ENCODE peak calls at places on chromosomes 4 and X, in nine cellular contexts. One of them, this sample, is unnamed.

GRCh38 chr4:110195561-110196205 is 2.7 kb downstream of the ELOVL6 start:
- DNase-seq in NCI-H748 treated with DMSO at 0.1 percent for 48 hours: no peak
- DNase-seq in mesendoderm: peak
- DNase-seq in mucosa of gallbladder: no peak
- DNase-seq in cerebellum: peak
- DNase-seq in stimulated activated CD8-positive, alpha-beta memory T cell treated with anti-CD3 and anti-CD28 coated beads, Interleukin-15, amount 100 ng/mL, for 48 hours: no peak
- DNase-seq in IMR-90: peak
- DNase-seq in stimulated activated CD4-positive, alpha-beta T cell treated with anti-CD3 and anti-CD28 coated beads, Interleukin-1b, Interleukin-23, amount 100 ng/mL, for 24 hours: no peak
- DNase-seq in GM23338: no peak
- DNase-seq in this sample: no peak

GRCh38 chr4:187128971-187129370 is 405.3 kb upstream of the FAT1 start:
- DNase-seq in IMR-90: peak
- DNase-seq in mesendoderm: no peak
- DNase-seq in stimulated activated CD8-positive, alpha-beta memory T cell treated with anti-CD3 and anti-CD28 coated beads, Interleukin-15, amount 100 ng/mL, for 48 hours: no peak
- DNase-seq in NCI-H748 treated with DMSO at 0.1 percent for 48 hours: no peak
- DNase-seq in mucosa of gallbladder: no peak
- DNase-seq in cerebellum: no peak
- DNase-seq in GM23338: no peak
- DNase-seq in stimulated activated CD4-positive, alpha-beta T cell treated with anti-CD3 and anti-CD28 coated beads, Interleukin-1b, Interleukin-23, amount 100 ng/mL, for 24 hours: no peak
- DNase-seq in this sample: peak

GRCh38 chr4:156101571-156101970 is 147.9 kb upstream of the CTSO start:
- DNase-seq in IMR-90: peak
- DNase-seq in GM23338: no peak
- DNase-seq in stimulated activated CD8-positive, alpha-beta memory T cell treated with anti-CD3 and anti-CD28 coated beads, Interleukin-15, amount 100 ng/mL, for 48 hours: no peak
- DNase-seq in stimulated activated CD4-positive, alpha-beta T cell treated with anti-CD3 and anti-CD28 coated beads, Interleukin-1b, Interleukin-23, amount 100 ng/mL, for 24 hours: no peak
- DNase-seq in NCI-H748 treated with DMSO at 0.1 percent for 48 hours: no peak
- DNase-seq in mucosa of gallbladder: no peak
- DNase-seq in mesendoderm: no peak
- DNase-seq in cerebellum: no peak
- DNase-seq in this sample: no peak

GRCh38 chr4:45477311-45477733 is 646.5 kb downstream of the GABRG1 start:
- DNase-seq in cerebellum: no peak
- DNase-seq in stimulated activated CD8-positive, alpha-beta memory T cell treated with anti-CD3 and anti-CD28 coated beads, Interleukin-15, amount 100 ng/mL, for 48 hours: no peak
- DNase-seq in GM23338: no peak
- DNase-seq in NCI-H748 treated with DMSO at 0.1 percent for 48 hours: no peak
- DNase-seq in mesendoderm: no peak
- DNase-seq in IMR-90: no peak
- DNase-seq in mucosa of gallbladder: no peak
- DNase-seq in stimulated activated CD4-positive, alpha-beta T cell treated with anti-CD3 and anti-CD28 coated beads, Interleukin-1b, Interleukin-23, amount 100 ng/mL, for 24 hours: no peak
- DNase-seq in this sample: no peak

GRCh38 chr4:153345011-153345981 is 808 bp downstream of the MND1 start:
- DNase-seq in stimulated activated CD8-positive, alpha-beta memory T cell treated with anti-CD3 and anti-CD28 coated beads, Interleukin-15, amount 100 ng/mL, for 48 hours: peak
- DNase-seq in IMR-90: peak
- DNase-seq in mucosa of gallbladder: no peak
- DNase-seq in GM23338: peak
- DNase-seq in mesendoderm: peak
- DNase-seq in stimulated activated CD4-positive, alpha-beta T cell treated with anti-CD3 and anti-CD28 coated beads, Interleukin-1b, Interleukin-23, amount 100 ng/mL, for 24 hours: peak
- DNase-seq in NCI-H748 treated with DMSO at 0.1 percent for 48 hours: peak
- DNase-seq in cerebellum: peak
- DNase-seq in this sample: no peak

GRCh38 chr4:8847331-8847730 is 24.3 kb downstream of the HMX1 start:
- DNase-seq in IMR-90: no peak
- DNase-seq in NCI-H748 treated with DMSO at 0.1 percent for 48 hours: no peak
- DNase-seq in stimulated activated CD4-positive, alpha-beta T cell treated with anti-CD3 and anti-CD28 coated beads, Interleukin-1b, Interleukin-23, amount 100 ng/mL, for 24 hours: no peak
- DNase-seq in mucosa of gallbladder: no peak
- DNase-seq in mesendoderm: no peak
- DNase-seq in cerebellum: no peak
- DNase-seq in GM23338: no peak
- DNase-seq in stimulated activated CD8-positive, alpha-beta memory T cell treated with anti-CD3 and anti-CD28 coated beads, Interleukin-15, amount 100 ng/mL, for 48 hours: no peak
- DNase-seq in this sample: no peak

GRCh38 chr4:67542076-67542475 is 3.2 kb downstream of the CENPC start:
- DNase-seq in mucosa of gallbladder: no peak
- DNase-seq in IMR-90: no peak
- DNase-seq in stimulated activated CD8-positive, alpha-beta memory T cell treated with anti-CD3 and anti-CD28 coated beads, Interleukin-15, amount 100 ng/mL, for 48 hours: no peak
- DNase-seq in GM23338: no peak
- DNase-seq in stimulated activated CD4-positive, alpha-beta T cell treated with anti-CD3 and anti-CD28 coated beads, Interleukin-1b, Interleukin-23, amount 100 ng/mL, for 24 hours: no peak
- DNase-seq in NCI-H748 treated with DMSO at 0.1 percent for 48 hours: no peak
- DNase-seq in cerebellum: no peak
- DNase-seq in mesendoderm: no peak
- DNase-seq in this sample: no peak

GRCh38 chr4:6806924-6807676 is 24.6 kb downstream of the KIAA0232 start:
- DNase-seq in mucosa of gallbladder: no peak
- DNase-seq in GM23338: no peak
- DNase-seq in cerebellum: no peak
- DNase-seq in mesendoderm: no peak
- DNase-seq in IMR-90: peak
- DNase-seq in stimulated activated CD4-positive, alpha-beta T cell treated with anti-CD3 and anti-CD28 coated beads, Interleukin-1b, Interleukin-23, amount 100 ng/mL, for 24 hours: no peak
- DNase-seq in NCI-H748 treated with DMSO at 0.1 percent for 48 hours: no peak
- DNase-seq in stimulated activated CD8-positive, alpha-beta memory T cell treated with anti-CD3 and anti-CD28 coated beads, Interleukin-15, amount 100 ng/mL, for 48 hours: no peak
- DNase-seq in this sample: no peak

GRCh38 chr4:95318044-95318443 is 230.7 kb downstream of the UNC5C start:
- DNase-seq in NCI-H748 treated with DMSO at 0.1 percent for 48 hours: no peak
- DNase-seq in GM23338: no peak
- DNase-seq in cerebellum: no peak
- DNase-seq in mesendoderm: no peak
- DNase-seq in stimulated activated CD8-positive, alpha-beta memory T cell treated with anti-CD3 and anti-CD28 coated beads, Interleukin-15, amount 100 ng/mL, for 48 hours: no peak
- DNase-seq in stimulated activated CD4-positive, alpha-beta T cell treated with anti-CD3 and anti-CD28 coated beads, Interleukin-1b, Interleukin-23, amount 100 ng/mL, for 24 hours: no peak
- DNase-seq in IMR-90: no peak
- DNase-seq in mucosa of gallbladder: no peak
- DNase-seq in this sample: no peak

GRCh38 chr4:144831971-144832370 is 186.0 kb downstream of the HHIP start:
- DNase-seq in cerebellum: no peak
- DNase-seq in stimulated activated CD8-positive, alpha-beta memory T cell treated with anti-CD3 and anti-CD28 coated beads, Interleukin-15, amount 100 ng/mL, for 48 hours: no peak
- DNase-seq in mesendoderm: no peak
- DNase-seq in stimulated activated CD4-positive, alpha-beta T cell treated with anti-CD3 and anti-CD28 coated beads, Interleukin-1b, Interleukin-23, amount 100 ng/mL, for 24 hours: no peak
- DNase-seq in mucosa of gallbladder: no peak
- DNase-seq in IMR-90: no peak
- DNase-seq in GM23338: no peak
- DNase-seq in NCI-H748 treated with DMSO at 0.1 percent for 48 hours: no peak
- DNase-seq in this sample: no peak

GRCh38 chrX:46611658-46612362 is 38.2 kb downstream of the CHST7 start:
- DNase-seq in GM23338: no peak
- DNase-seq in IMR-90: no peak
- DNase-seq in mucosa of gallbladder: no peak
- DNase-seq in mesendoderm: no peak
- DNase-seq in stimulated activated CD8-positive, alpha-beta memory T cell treated with anti-CD3 and anti-CD28 coated beads, Interleukin-15, amount 100 ng/mL, for 48 hours: no peak
- DNase-seq in cerebellum: no peak
- DNase-seq in NCI-H748 treated with DMSO at 0.1 percent for 48 hours: no peak
- DNase-seq in stimulated activated CD4-positive, alpha-beta T cell treated with anti-CD3 and anti-CD28 coated beads, Interleukin-1b, Interleukin-23, amount 100 ng/mL, for 24 hours: no peak
- DNase-seq in this sample: no peak

GRCh38 chrX:37608156-37608555 is 36.7 kb downstream of the LANCL3 start:
- DNase-seq in IMR-90: no peak
- DNase-seq in NCI-H748 treated with DMSO at 0.1 percent for 48 hours: no peak
- DNase-seq in GM23338: peak
- DNase-seq in mucosa of gallbladder: no peak
- DNase-seq in stimulated activated CD4-positive, alpha-beta T cell treated with anti-CD3 and anti-CD28 coated beads, Interleukin-1b, Interleukin-23, amount 100 ng/mL, for 24 hours: no peak
- DNase-seq in mesendoderm: peak
- DNase-seq in stimulated activated CD8-positive, alpha-beta memory T cell treated with anti-CD3 and anti-CD28 coated beads, Interleukin-15, amount 100 ng/mL, for 48 hours: no peak
- DNase-seq in cerebellum: no peak
- DNase-seq in this sample: no peak

GRCh38 chr4:52273885-52274284 is 222.8 kb downstream of the SPATA18 start:
- DNase-seq in cerebellum: no peak
- DNase-seq in IMR-90: no peak
- DNase-seq in stimulated activated CD4-positive, alpha-beta T cell treated with anti-CD3 and anti-CD28 coated beads, Interleukin-1b, Interleukin-23, amount 100 ng/mL, for 24 hours: no peak
- DNase-seq in GM23338: no peak
- DNase-seq in NCI-H748 treated with DMSO at 0.1 percent for 48 hours: no peak
- DNase-seq in stimulated activated CD8-positive, alpha-beta memory T cell treated with anti-CD3 and anti-CD28 coated beads, Interleukin-15, amount 100 ng/mL, for 48 hours: no peak
- DNase-seq in mucosa of gallbladder: no peak
- DNase-seq in mesendoderm: no peak
- DNase-seq in this sample: no peak

GRCh38 chr4:1793496-1793840 is 375 bp downstream of the FGFR3 start:
- DNase-seq in IMR-90: no peak
- DNase-seq in GM23338: peak
- DNase-seq in cerebellum: no peak
- DNase-seq in mucosa of gallbladder: no peak
- DNase-seq in NCI-H748 treated with DMSO at 0.1 percent for 48 hours: no peak
- DNase-seq in stimulated activated CD8-positive, alpha-beta memory T cell treated with anti-CD3 and anti-CD28 coated beads, Interleukin-15, amount 100 ng/mL, for 48 hours: no peak
- DNase-seq in mesendoderm: peak
- DNase-seq in stimulated activated CD4-positive, alpha-beta T cell treated with anti-CD3 and anti-CD28 coated beads, Interleukin-1b, Interleukin-23, amount 100 ng/mL, for 24 hours: peak
- DNase-seq in this sample: no peak

GRCh38 chr4:48738856-48739255 is 41.2 kb downstream of the FRYL start:
- DNase-seq in mucosa of gallbladder: no peak
- DNase-seq in cerebellum: no peak
- DNase-seq in mesendoderm: no peak
- DNase-seq in IMR-90: no peak
- DNase-seq in stimulated activated CD4-positive, alpha-beta T cell treated with anti-CD3 and anti-CD28 coated beads, Interleukin-1b, Interleukin-23, amount 100 ng/mL, for 24 hours: no peak
- DNase-seq in stimulated activated CD8-positive, alpha-beta memory T cell treated with anti-CD3 and anti-CD28 coated beads, Interleukin-15, amount 100 ng/mL, for 48 hours: no peak
- DNase-seq in NCI-H748 treated with DMSO at 0.1 percent for 48 hours: no peak
- DNase-seq in GM23338: no peak
- DNase-seq in this sample: no peak

GRCh38 chrX:131841496-131842410 is 181.3 kb upstream of the STK26 start:
- DNase-seq in GM23338: peak
- DNase-seq in mucosa of gallbladder: peak
- DNase-seq in NCI-H748 treated with DMSO at 0.1 percent for 48 hours: no peak
- DNase-seq in cerebellum: peak
- DNase-seq in stimulated activated CD4-positive, alpha-beta T cell treated with anti-CD3 and anti-CD28 coated beads, Interleukin-1b, Interleukin-23, amount 100 ng/mL, for 24 hours: peak
- DNase-seq in IMR-90: peak
- DNase-seq in mesendoderm: peak
- DNase-seq in stimulated activated CD8-positive, alpha-beta memory T cell treated with anti-CD3 and anti-CD28 coated beads, Interleukin-15, amount 100 ng/mL, for 48 hours: no peak
- DNase-seq in this sample: no peak

GRCh38 chr4:115082633-115083032 is 30.8 kb downstream of the NDST4 start:
- DNase-seq in NCI-H748 treated with DMSO at 0.1 percent for 48 hours: no peak
- DNase-seq in cerebellum: no peak
- DNase-seq in mesendoderm: no peak
- DNase-seq in stimulated activated CD4-positive, alpha-beta T cell treated with anti-CD3 and anti-CD28 coated beads, Interleukin-1b, Interleukin-23, amount 100 ng/mL, for 24 hours: no peak
- DNase-seq in GM23338: no peak
- DNase-seq in IMR-90: no peak
- DNase-seq in stimulated activated CD8-positive, alpha-beta memory T cell treated with anti-CD3 and anti-CD28 coated beads, Interleukin-15, amount 100 ng/mL, for 48 hours: no peak
- DNase-seq in mucosa of gallbladder: no peak
- DNase-seq in this sample: no peak

GRCh38 chr4:176563591-176563990 is 229.1 kb downstream of the VEGFC start:
- DNase-seq in cerebellum: no peak
- DNase-seq in IMR-90: peak
- DNase-seq in mucosa of gallbladder: no peak
- DNase-seq in stimulated activated CD4-positive, alpha-beta T cell treated with anti-CD3 and anti-CD28 coated beads, Interleukin-1b, Interleukin-23, amount 100 ng/mL, for 24 hours: no peak
- DNase-seq in GM23338: no peak
- DNase-seq in NCI-H748 treated with DMSO at 0.1 percent for 48 hours: peak
- DNase-seq in mesendoderm: no peak
- DNase-seq in stimulated activated CD8-positive, alpha-beta memory T cell treated with anti-CD3 and anti-CD28 coated beads, Interleukin-15, amount 100 ng/mL, for 48 hours: no peak
- DNase-seq in this sample: no peak

GRCh38 chr4:185242749-185243533 is 33.5 kb downstream of the SNX25 start:
- DNase-seq in GM23338: no peak
- DNase-seq in stimulated activated CD4-positive, alpha-beta T cell treated with anti-CD3 and anti-CD28 coated beads, Interleukin-1b, Interleukin-23, amount 100 ng/mL, for 24 hours: no peak
- DNase-seq in mesendoderm: no peak
- DNase-seq in mucosa of gallbladder: no peak
- DNase-seq in NCI-H748 treated with DMSO at 0.1 percent for 48 hours: no peak
- DNase-seq in cerebellum: no peak
- DNase-seq in stimulated activated CD8-positive, alpha-beta memory T cell treated with anti-CD3 and anti-CD28 coated beads, Interleukin-15, amount 100 ng/mL, for 48 hours: no peak
- DNase-seq in IMR-90: peak
- DNase-seq in this sample: no peak

GRCh38 chr4:145734576-145735329 is 54.8 kb downstream of the C4orf51 start:
- DNase-seq in stimulated activated CD8-positive, alpha-beta memory T cell treated with anti-CD3 and anti-CD28 coated beads, Interleukin-15, amount 100 ng/mL, for 48 hours: no peak
- DNase-seq in mucosa of gallbladder: peak
- DNase-seq in cerebellum: no peak
- DNase-seq in NCI-H748 treated with DMSO at 0.1 percent for 48 hours: no peak
- DNase-seq in GM23338: no peak
- DNase-seq in stimulated activated CD4-positive, alpha-beta T cell treated with anti-CD3 and anti-CD28 coated beads, Interleukin-1b, Interleukin-23, amount 100 ng/mL, for 24 hours: no peak
- DNase-seq in IMR-90: peak
- DNase-seq in mesendoderm: peak
- DNase-seq in this sample: peak

GRCh38 chr4:38050560-38051350 is 90.6 kb downstream of the PTTG2 start:
- DNase-seq in stimulated activated CD4-positive, alpha-beta T cell treated with anti-CD3 and anti-CD28 coated beads, Interleukin-1b, Interleukin-23, amount 100 ng/mL, for 24 hours: no peak
- DNase-seq in NCI-H748 treated with DMSO at 0.1 percent for 48 hours: no peak
- DNase-seq in stimulated activated CD8-positive, alpha-beta memory T cell treated with anti-CD3 and anti-CD28 coated beads, Interleukin-15, amount 100 ng/mL, for 48 hours: no peak
- DNase-seq in GM23338: no peak
- DNase-seq in IMR-90: peak
- DNase-seq in mesendoderm: peak
- DNase-seq in mucosa of gallbladder: no peak
- DNase-seq in cerebellum: no peak
- DNase-seq in this sample: no peak

GRCh38 chr4:92104506-92104905 is 199.3 kb upstream of the GRID2 start:
- DNase-seq in mesendoderm: no peak
- DNase-seq in IMR-90: no peak
- DNase-seq in NCI-H748 treated with DMSO at 0.1 percent for 48 hours: no peak
- DNase-seq in stimulated activated CD4-positive, alpha-beta T cell treated with anti-CD3 and anti-CD28 coated beads, Interleukin-1b, Interleukin-23, amount 100 ng/mL, for 24 hours: no peak
- DNase-seq in GM23338: no peak
- DNase-seq in mucosa of gallbladder: no peak
- DNase-seq in stimulated activated CD8-positive, alpha-beta memory T cell treated with anti-CD3 and anti-CD28 coated beads, Interleukin-15, amount 100 ng/mL, for 48 hours: no peak
- DNase-seq in cerebellum: no peak
- DNase-seq in this sample: no peak

GRCh38 chr4:182531555-182532162 is 288.5 kb downstream of the TENM3 start:
- DNase-seq in stimulated activated CD4-positive, alpha-beta T cell treated with anti-CD3 and anti-CD28 coated beads, Interleukin-1b, Interleukin-23, amount 100 ng/mL, for 24 hours: no peak
- DNase-seq in IMR-90: peak
- DNase-seq in NCI-H748 treated with DMSO at 0.1 percent for 48 hours: no peak
- DNase-seq in mesendoderm: no peak
- DNase-seq in stimulated activated CD8-positive, alpha-beta memory T cell treated with anti-CD3 and anti-CD28 coated beads, Interleukin-15, amount 100 ng/mL, for 48 hours: no peak
- DNase-seq in mucosa of gallbladder: no peak
- DNase-seq in cerebellum: no peak
- DNase-seq in GM23338: no peak
- DNase-seq in this sample: no peak

GRCh38 chrX:53930513-53931380 is 113.5 kb downstream of the PHF8 start:
- DNase-seq in stimulated activated CD8-positive, alpha-beta memory T cell treated with anti-CD3 and anti-CD28 coated beads, Interleukin-15, amount 100 ng/mL, for 48 hours: no peak
- DNase-seq in GM23338: no peak
- DNase-seq in NCI-H748 treated with DMSO at 0.1 percent for 48 hours: no peak
- DNase-seq in mucosa of gallbladder: no peak
- DNase-seq in stimulated activated CD4-positive, alpha-beta T cell treated with anti-CD3 and anti-CD28 coated beads, Interleukin-1b, Interleukin-23, amount 100 ng/mL, for 24 hours: no peak
- DNase-seq in cerebellum: no peak
- DNase-seq in IMR-90: peak
- DNase-seq in mesendoderm: peak
- DNase-seq in this sample: no peak

GRCh38 chrX:87391742-87392141 is 125.9 kb upstream of the KLHL4 start:
- DNase-seq in cerebellum: no peak
- DNase-seq in mucosa of gallbladder: no peak
- DNase-seq in stimulated activated CD4-positive, alpha-beta T cell treated with anti-CD3 and anti-CD28 coated beads, Interleukin-1b, Interleukin-23, amount 100 ng/mL, for 24 hours: no peak
- DNase-seq in GM23338: no peak
- DNase-seq in NCI-H748 treated with DMSO at 0.1 percent for 48 hours: no peak
- DNase-seq in stimulated activated CD8-positive, alpha-beta memory T cell treated with anti-CD3 and anti-CD28 coated beads, Interleukin-15, amount 100 ng/mL, for 48 hours: no peak
- DNase-seq in IMR-90: no peak
- DNase-seq in mesendoderm: no peak
- DNase-seq in this sample: no peak

GRCh38 chrX:102840871-102841705 is 96.0 kb upstream of the RAB40AL start:
- DNase-seq in stimulated activated CD8-positive, alpha-beta memory T cell treated with anti-CD3 and anti-CD28 coated beads, Interleukin-15, amount 100 ng/mL, for 48 hours: no peak
- DNase-seq in cerebellum: no peak
- DNase-seq in IMR-90: peak
- DNase-seq in stimulated activated CD4-positive, alpha-beta T cell treated with anti-CD3 and anti-CD28 coated beads, Interleukin-1b, Interleukin-23, amount 100 ng/mL, for 24 hours: no peak
- DNase-seq in mucosa of gallbladder: no peak
- DNase-seq in mesendoderm: peak
- DNase-seq in GM23338: peak
- DNase-seq in NCI-H748 treated with DMSO at 0.1 percent for 48 hours: no peak
- DNase-seq in this sample: no peak

This sample was measured in AG09309.